ENCODE peak calls at places on chromosome 11, in five cellular contexts. H is heart left ventricle; X is T-cell; Y is omental fat pad; N is stimulated activated naive CD8-positive, alpha-beta T cell treated with anti-CD3 and anti-CD28 coated beads, Interleukin-15, Interleukin-2, amounts not matched to agents 100 U/mL and 50 U/mL, for 24 hours. Q is an unnamed sample.

GRCh38 chr11:1168721-1169161 is 11.0 kb downstream of the MUC5AC start:
- ATAC-seq in H (no peak), N (no peak), X (no peak), Y (no peak), Q (no peak)

GRCh38 chr11:119006696-119007095 is 8.8 kb downstream of the CENATAC start:
- ATAC-seq in H (no peak), Y (no peak), N (peak), X (no peak), Q (no peak)

GRCh38 chr11:2383823-2384722 is 7.0 kb downstream of the CD81 start:
- ATAC-seq in H (no peak), N (no peak), Y (peak), X (peak), Q (peak)

GRCh38 chr11:93734427-93735222 is 6.7 kb downstream of the TAF1D start:
- ATAC-seq in H (no peak), X (no peak), Y (no peak), N (no peak), Q (no peak)

GRCh38 chr11:86627776-86628455 is 44.5 kb downstream of the ME3 start:
- ATAC-seq in X (no peak), N (no peak), H (peak), Y (peak), Q (no peak)

GRCh38 chr11:112881461-112881860 is 79.8 kb upstream of the NCAM1 start:
- ATAC-seq in Y (peak), H (peak), X (no peak), N (no peak), Q (no peak)

GRCh38 chr11:34327804-34328631 is 29.8 kb downstream of the ABTB2 start:
- ATAC-seq in H (peak), N (no peak), Y (no peak), X (no peak), Q (no peak)

GRCh38 chr11:122814401-122814800 is 23.9 kb upstream of the CRTAM start:
- ATAC-seq in N (no peak), H (no peak), X (no peak), Y (no peak), Q (no peak)

GRCh38 chr11:78586452-78587046 is 11.9 kb upstream of the NARS2 start:
- ATAC-seq in N (no peak), X (no peak), Y (no peak), H (no peak), Q (no peak)

GRCh38 chr11:11451501-11452005 is 98.5 kb upstream of the CSNK2A3 start:
- ATAC-seq in N (no peak), H (no peak), Y (no peak), X (no peak), Q (peak)

GRCh38 chr11:68008381-68009337 is 1.5 kb upstream of the ALDH3B1 start:
- ATAC-seq in N (no peak), X (no peak), H (peak), Y (no peak), Q (peak)

GRCh38 chr11:120115272-120116000 is 22.5 kb downstream of the TRIM29 start:
- ATAC-seq in X (no peak), H (no peak), Y (no peak), N (no peak), Q (no peak)

GRCh38 chr11:105618343-105618955 is 8.6 kb downstream of the GRIA4 start:
- ATAC-seq in N (no peak), X (no peak), H (no peak), Y (no peak), Q (no peak)

GRCh38 chr11:111730871-111731591 is 35.2 kb downstream of the PPP2R1B start:
- ATAC-seq in X (no peak), H (peak), N (no peak), Y (no peak), Q (no peak)

GRCh38 chr11:131884461-131885073 is 514.2 kb downstream of the NTM start:
- ATAC-seq in X (no peak), N (no peak), H (no peak), Y (no peak), Q (no peak)

GRCh38 chr11:48013269-48013901 is 33.0 kb downstream of the PTPRJ start:
- ATAC-seq in X (peak), H (peak), N (peak), Y (no peak), Q (peak)

GRCh38 chr11:19632435-19632834 is 80.2 kb upstream of the NAV2 start:
- ATAC-seq in N (no peak), H (no peak), X (no peak), Y (no peak), Q (no peak)

GRCh38 chr11:117816151-117816741 is 8.3 kb downstream of the FXYD2 start:
- ATAC-seq in Y (peak), N (no peak), X (no peak), H (no peak), Q (no peak)

GRCh38 chr11:121589946-121590537 is 137.3 kb upstream of the SORL1-AS1 start:
- ATAC-seq in Y (no peak), H (no peak), X (no peak), N (peak), Q (peak)

GRCh38 chr11:59611570-59612565 is 3.7 kb downstream of the OSBP start:
- ATAC-seq in Y (no peak), N (no peak), H (no peak), X (no peak), Q (no peak)

GRCh38 chr11:44861829-44862545 is 88.7 kb downstream of the TP53I11 start:
- ATAC-seq in X (peak), H (peak), N (peak), Y (peak), Q (peak)

GRCh38 chr11:125933030-125933813 is 12.6 kb upstream of the VSIG10L2 start:
- ATAC-seq in H (no peak), N (peak), X (no peak), Y (no peak), Q (no peak)

GRCh38 chr11:94315664-94316063 is 11.3 kb downstream of the IZUMO1R start:
- ATAC-seq in N (no peak), H (peak), X (no peak), Y (peak), Q (no peak)

GRCh38 chr11:43418197-43418596 is 59.5 kb downstream of the TTC17 start:
- ATAC-seq in X (no peak), N (no peak), Y (no peak), H (no peak), Q (no peak)

GRCh38 chr11:69842746-69843528 is 23.7 kb upstream of the FGF3 start:
- ATAC-seq in X (no peak), H (no peak), Y (no peak), N (no peak), Q (no peak)

GRCh38 chr11:5737091-5737490 is 843 bp downstream of the OR56B1 start:
- ATAC-seq in N (no peak), X (no peak), H (no peak), Y (no peak), Q (no peak)

GRCh38 chr11:102347526-102348331 is 715 bp downstream of the BIRC2 start:
- ATAC-seq in X (peak), N (no peak), H (peak), Y (no peak), Q (no peak)

GRCh38 chr11:94740975-94741707 is 27.0 kb upstream of the AMOTL1 start:
- ATAC-seq in Y (peak), X (peak), N (peak), H (peak), Q (peak)

GRCh38 chr11:17593466-17594245 is 46.6 kb downstream of the OTOG start:
- ATAC-seq in N (no peak), H (no peak), X (no peak), Y (no peak), Q (no peak)

GRCh38 chr11:68007498-68008380 is 2.4 kb upstream of the ALDH3B1 start:
- ATAC-seq in H (no peak), X (no peak), N (no peak), Y (no peak), Q (no peak)